ENCODE peak calls at places on chromosome 22, in nine cellular contexts. Q is pancreas; M is heart left ventricle; H is HCT116; J is lung; E is GM12865; D is CD8-positive, alpha-beta T cell; K is left ventricle myocardium inferior; O is IMR-90. Z is an unnamed sample.
A peak's percentile ranks its signal among the peaks of the same experiment; 100 is the strongest.

GRCh38 chr22:44133901-44134511 is 46.7 kb upstream of the PARVG start:
- DNase-seq in Q (no peak), M (peak; percentile 29), H (no peak), J (no peak), E (no peak), D (no peak), K (no peak), O (no peak), Z (no peak)

GRCh38 chr22:49266561-49267519 is 560.8 kb downstream of the BRD1 start:
- DNase-seq in Q (no peak), M (no peak), H (no peak), J (no peak), E (no peak), D (no peak), K (no peak), O (no peak), Z (no peak)

GRCh38 chr22:32579533-32580220 is 105.1 kb downstream of the FBXO7 start:
- DNase-seq in Q (no peak), M (peak; percentile 16), H (no peak), J (no peak), E (no peak), D (no peak), K (peak; percentile 53), O (peak; percentile 69), Z (no peak)

GRCh38 chr22:50051930-50052329 is 6.2 kb downstream of the TTLL8 start:
- DNase-seq in Q (no peak), M (no peak), H (no peak), J (no peak), E (no peak), D (no peak), K (no peak), O (no peak), Z (no peak)

GRCh38 chr22:22019659-22020424 is 37.3 kb upstream of the TOP3B start:
- DNase-seq in Q (no peak), M (no peak), H (no peak), J (no peak), E (no peak), D (no peak), K (no peak), O (no peak), Z (no peak)

GRCh38 chr22:36453266-36453607 is 28.2 kb downstream of the TXN2 start:
- DNase-seq in Q (no peak), M (no peak), H (no peak), J (no peak), E (peak; percentile 34), D (no peak), K (no peak), O (no peak), Z (no peak)

GRCh38 chr22:47152236-47152635 is 389.8 kb downstream of the TBC1D22A start:
- DNase-seq in Q (no peak), M (no peak), H (no peak), J (no peak), E (no peak), D (no peak), K (no peak), O (no peak), Z (no peak)

GRCh38 chr22:44449061-44449682 is 48.9 kb downstream of the RTL6 start:
- DNase-seq in Q (no peak), M (no peak), H (no peak), J (no peak), E (peak; percentile 73), D (no peak), K (no peak), O (peak; percentile 93), Z (peak; percentile 93)

GRCh38 chr22:50032109-50032871 is 19.7 kb upstream of the IL17REL start:
- DNase-seq in Q (no peak), M (no peak), H (no peak), J (no peak), E (no peak), D (no peak), K (no peak), O (no peak), Z (no peak)

GRCh38 chr22:46769191-46769675 is 6.8 kb downstream of the TBC1D22A start:
- DNase-seq in Q (no peak), M (no peak), H (no peak), J (no peak), E (peak; percentile 76), D (no peak), K (peak; percentile 64), O (no peak), Z (no peak)

GRCh38 chr22:36554101-36554500 is 25.1 kb upstream of the EIF3D start:
- DNase-seq in Q (no peak), M (no peak), H (no peak), J (no peak), E (no peak), D (no peak), K (no peak), O (no peak), Z (no peak)

GRCh38 chr22:20818471-20818870 is 40.1 kb downstream of the PI4KA start:
- DNase-seq in Q (no peak), M (no peak), H (no peak), J (no peak), E (no peak), D (no peak), K (no peak), O (no peak), Z (no peak)

GRCh38 chr22:49299821-49300231 is 527.8 kb downstream of the BRD1 start:
- DNase-seq in Q (no peak), M (no peak), H (no peak), J (no peak), E (no peak), D (peak; percentile 29), K (no peak), O (no peak), Z (no peak)

GRCh38 chr22:44137415-44137814 is 43.3 kb upstream of the PARVG start:
- DNase-seq in Q (no peak), M (no peak), H (no peak), J (no peak), E (no peak), D (no peak), K (no peak), O (no peak), Z (no peak)

GRCh38 chr22:47049078-47049609 is 286.7 kb downstream of the TBC1D22A start:
- DNase-seq in Q (no peak), M (no peak), H (no peak), J (no peak), E (no peak), D (no peak), K (no peak), O (no peak), Z (no peak)

GRCh38 chr22:45731798-45732495 is 60.3 kb downstream of the ATXN10 start:
- DNase-seq in Q (no peak), M (no peak), H (no peak), J (no peak), E (peak; percentile 7), D (no peak), K (no peak), O (peak; percentile 47), Z (peak; percentile 45)
- TF ChIP-seq CTCF in Q (no peak), M (no peak), H (peak; percentile 33), J (no peak), E (peak; percentile 16), D (no peak), K (peak; percentile 26), O (peak; percentile 53), Z (peak; percentile 30)

GRCh38 chr22:23226497-23226850 is 46.2 kb downstream of the BCR start:
- DNase-seq in Q (no peak), M (no peak), H (no peak), J (no peak), E (no peak), D (no peak), K (no peak), O (no peak), Z (peak; percentile 52)

GRCh38 chr22:23223566-23224317 is 43.4 kb downstream of the BCR start:
- DNase-seq in Q (no peak), M (peak; percentile 45), H (no peak), J (no peak), E (no peak), D (no peak), K (no peak), O (no peak), Z (no peak)

GRCh38 chr22:23225337-23225723 is 45.0 kb downstream of the BCR start:
- DNase-seq in Q (no peak), M (no peak), H (no peak), J (no peak), E (no peak), D (no peak), K (no peak), O (no peak), Z (no peak)

GRCh38 chr22:23227380-23227779 is 47.1 kb downstream of the BCR start:
- DNase-seq in Q (no peak), M (no peak), H (no peak), J (no peak), E (no peak), D (no peak), K (no peak), O (no peak), Z (no peak)

GRCh38 chr22:23225724-23226496 is 45.6 kb downstream of the BCR start:
- DNase-seq in Q (no peak), M (peak; percentile 41), H (no peak), J (peak; percentile 68), E (no peak), D (peak; percentile 73), K (peak; percentile 62), O (no peak), Z (peak; percentile 81)
- H3K4me3 ChIP-seq in Q (no peak overlapping the region), M (no peak overlapping the region), H (no peak overlapping the region), J (no peak overlapping the region), E (no peak overlapping the region), D (no peak overlapping the region), K (no peak overlapping the region), O (no peak overlapping the region), Z (peak overlapping the region; percentile 9)

GRCh38 chr22:41613456-41613855 is 7.4 kb downstream of the DESI1 start:
- DNase-seq in Q (no peak), M (no peak), H (no peak), J (no peak), E (no peak), D (no peak), K (no peak), O (peak; percentile 39), Z (no peak)
- TF ChIP-seq CTCF in Q (no peak), M (no peak), H (no peak), J (no peak), E (no peak), D (no peak), K (no peak), O (no peak), Z (no peak)

GRCh38 chr22:45478108-45478771 is 24.4 kb upstream of the FBLN1 start:
- DNase-seq in Q (no peak), M (no peak), H (no peak), J (no peak), E (no peak), D (no peak), K (no peak), O (peak; percentile 96), Z (peak; percentile 93)

GRCh38 chr22:45483319-45483718 is 19.4 kb upstream of the FBLN1 start:
- DNase-seq in Q (no peak), M (no peak), H (no peak), J (no peak), E (no peak), D (no peak), K (no peak), O (no peak), Z (no peak)

GRCh38 chr22:45482169-45482568 is 20.5 kb upstream of the FBLN1 start:
- DNase-seq in Q (no peak), M (no peak), H (no peak), J (no peak), E (no peak), D (no peak), K (no peak), O (no peak), Z (no peak)

GRCh38 chr22:45481661-45482060 is 21.0 kb upstream of the FBLN1 start:
- DNase-seq in Q (no peak), M (no peak), H (no peak), J (no peak), E (no peak), D (no peak), K (no peak), O (no peak), Z (no peak)

GRCh38 chr22:45480717-45481116 is 22.0 kb upstream of the FBLN1 start:
- DNase-seq in Q (no peak), M (no peak), H (no peak), J (no peak), E (no peak), D (no peak), K (no peak), O (no peak), Z (no peak)
- H3K4me3 ChIP-seq in Q (no peak overlapping the region), M (no peak overlapping the region), H (no peak overlapping the region), J (no peak overlapping the region), E (no peak overlapping the region), D (no peak overlapping the region), K (no peak overlapping the region), O (no peak overlapping the region), Z (no peak overlapping the region)

Z was measured in cardiac fibroblast.